ENCODE peak calls at places on chromosomes 4 and X, in eight cellular contexts. K is CD8-positive, alpha-beta T cell; V is NAMALWA; U is right lobe of liver; T is left cardiac atrium; D is GM13977; Q is SW480; A is central memory CD8-positive, alpha-beta T cell. X is an unnamed sample.

GRCh38 chrX:71378752-71379151 is 12.6 kb downstream of the TAF1 start:
- DNase-seq in K (no peak), V (no peak), U (no peak), T (no peak), D (no peak), Q (no peak), A (no peak), X (no peak)

GRCh38 chrX:76148753-76149152 is 24.1 kb upstream of the PBDC1 start:
- DNase-seq in K (peak), V (peak), U (no peak), T (peak), D (no peak), Q (peak), A (peak), X (peak)

GRCh38 chr4:44493924-44494323 is 45.3 kb upstream of the KCTD8 start:
- DNase-seq in K (no peak), V (peak), U (no peak), T (no peak), D (peak), Q (peak), A (no peak), X (peak)

GRCh38 chrX:121245763-121246162 is 198.4 kb downstream of the GLUD2 start:
- DNase-seq in K (no peak), V (no peak), U (no peak), T (no peak), D (no peak), Q (no peak), A (no peak), X (peak)

GRCh38 chrX:154420402-154420756 is 8.1 kb upstream of the ATP6AP1 start:
- DNase-seq in K (no peak), V (no peak), U (no peak), T (no peak), D (no peak), Q (no peak), A (no peak), X (no peak)

GRCh38 chr4:26252349-26252748 is 68.5 kb upstream of the RBPJ start:
- DNase-seq in K (no peak), V (no peak), U (no peak), T (no peak), D (no peak), Q (no peak), A (no peak), X (no peak)

GRCh38 chr4:70901984-70902576 is at the start of gene MOB1B:
- DNase-seq in K (peak), V (peak), U (peak), T (peak), D (peak), Q (peak), A (peak), X (peak)

GRCh38 chrX:28324306-28324705 is 262.9 kb upstream of the IL1RAPL1 start:
- DNase-seq in K (no peak), V (no peak), U (no peak), T (no peak), D (no peak), Q (no peak), A (no peak), X (no peak)

GRCh38 chr4:7034262-7035081 is 8.7 kb upstream of the TADA2B start:
- DNase-seq in K (no peak), V (no peak), U (peak), T (no peak), D (no peak), Q (peak), A (no peak), X (peak)

GRCh38 chr4:13162886-13163285 is 321.3 kb downstream of the RAB28 start:
- DNase-seq in K (no peak), V (no peak), U (no peak), T (no peak), D (no peak), Q (no peak), A (no peak), X (no peak)

GRCh38 chr4:69977582-69977981 is 12.1 kb upstream of the CSN2 start:
- DNase-seq in K (no peak), V (no peak), U (no peak), T (no peak), D (no peak), Q (no peak), A (no peak), X (no peak)